ENCODE peak calls at places on chromosomes 1 and 21, in six cellular contexts. T is stimulated activated CD8-positive, alpha-beta memory T cell treated with anti-CD3 and anti-CD28 coated beads, Interleukin-7, amount 100 ng/mL, for 1 hour; N is fibroblast of the conjunctiva; G is retina; J is stimulated activated effector memory CD8-positive, alpha-beta T cell treated with anti-CD3 and anti-CD28 coated beads, Interleukin-12 subunit alpha, Interleukin-12 subunit beta, amount 100 ng/mL, for 72 hours; F is endodermal cell. Z is an unnamed sample.

GRCh38 chr1:94039871-94040569 is 80.9 kb downstream of the ABCA4 start:
- DNase-seq in T (no peak), N (no peak), G (no peak), J (no peak), F (no peak), Z (no peak)

GRCh38 chr1:86140481-86140880 is 16.1 kb downstream of the COL24A1 start:
- DNase-seq in T (no peak), N (no peak), G (no peak), J (no peak), F (no peak), Z (no peak)

GRCh38 chr1:234611153-234611798 is 1.3 kb upstream of the IRF2BP2 start:
- DNase-seq in T (peak; percentile 32), N (peak; percentile 85), G (peak; percentile 80), J (peak; percentile 88), F (peak; percentile 92), Z (no peak)

GRCh38 chr21:29022141-29022540 is 2.3 kb upstream of the USP16 start:
- DNase-seq in T (no peak), N (no peak), G (no peak), J (no peak), F (no peak), Z (no peak)

GRCh38 chr1:15260418-15261154 is 13.6 kb downstream of the FHAD1 start:
- DNase-seq in T (no peak), N (no peak), G (no peak), J (no peak), F (peak; percentile 50), Z (peak; percentile 53)

GRCh38 chr1:174976436-174977107 is 23.2 kb upstream of the CACYBP start:
- DNase-seq in T (no peak), N (no peak), G (no peak), J (no peak), F (peak; percentile 58), Z (no peak)

GRCh38 chr21:24436236-24436635 is 1171.0 kb downstream of the MRPL39 start:
- DNase-seq in T (no peak), N (no peak), G (no peak), J (no peak), F (no peak), Z (no peak)

GRCh38 chr21:44556879-44557278 is 1.7 kb downstream of the KRTAP10-3 start:
- DNase-seq in T (no peak), N (no peak), G (no peak), J (no peak), F (peak; percentile 30), Z (no peak)

GRCh38 chr1:19485362-19486187 is at the start of gene CAPZB:
- DNase-seq in T (peak; percentile 91), N (peak; percentile 71), G (peak; percentile 82), J (peak; percentile 91), F (peak; percentile 96), Z (peak; percentile 98)

GRCh38 chr1:83086346-83086745 is 912.6 kb downstream of the TTLL7 start:
- DNase-seq in T (no peak), N (no peak), G (no peak), J (no peak), F (no peak), Z (no peak)

GRCh38 chr1:115596080-115596795 is 45.5 kb upstream of the VANGL1 start:
- DNase-seq in T (no peak), N (no peak), G (no peak), J (no peak), F (no peak), Z (no peak)

GRCh38 chr21:45253633-45254556 is 33.8 kb downstream of the POFUT2 start:
- DNase-seq in T (no peak), N (no peak), G (no peak), J (peak; percentile 43), F (no peak), Z (no peak)

GRCh38 chr1:219405531-219406331 is 207.2 kb downstream of the ZC3H11B start:
- DNase-seq in T (no peak), N (no peak), G (peak; percentile 9), J (no peak), F (no peak), Z (no peak)

GRCh38 chr1:223770621-223771315 is 58.4 kb downstream of the CAPN2 start:
- DNase-seq in T (no peak), N (no peak), G (no peak), J (no peak), F (peak; percentile 31), Z (no peak)

GRCh38 chr21:37670883-37671282 is 245.4 kb downstream of the KCNJ6 start:
- DNase-seq in T (no peak), N (no peak), G (no peak), J (no peak), F (no peak), Z (no peak)

GRCh38 chr1:151238467-151238739 is 16.1 kb upstream of the PSMD4 start:
- DNase-seq in T (no peak), N (peak; percentile 61), G (no peak), J (no peak), F (no peak), Z (no peak)

GRCh38 chr1:112807117-112807516 is 92.0 kb upstream of the PPM1J start:
- DNase-seq in T (no peak), N (no peak), G (no peak), J (no peak), F (no peak), Z (no peak)

GRCh38 chr1:113488576-113489177 is 98.4 kb downstream of the MAGI3 start:
- DNase-seq in T (no peak), N (no peak), G (no peak), J (no peak), F (peak; percentile 84), Z (no peak)

GRCh38 chr1:179875606-179876288 is 1.9 kb downstream of the TOR1AIP2 start:
- DNase-seq in T (no peak), N (no peak), G (no peak), J (no peak), F (no peak), Z (no peak)

GRCh38 chr1:207040181-207040533 is 7.6 kb upstream of the C1orf116 start:
- DNase-seq in T (no peak), N (no peak), G (no peak), J (no peak), F (no peak), Z (no peak)

GRCh38 chr21:27060190-27060589 is 93.3 kb upstream of the ADAMTS5 start:
- DNase-seq in T (no peak), N (no peak), G (no peak), J (no peak), F (no peak), Z (no peak)

GRCh38 chr1:119141020-119141424 is 569 bp upstream of the WARS2 start:
- DNase-seq in T (peak; percentile 10), N (no peak), G (no peak), J (peak; percentile 70), F (peak; percentile 77), Z (no peak)

GRCh38 chr1:82565146-82565545 is 764.4 kb downstream of the ADGRL2 start:
- DNase-seq in T (no peak), N (peak; percentile 65), G (no peak), J (no peak), F (peak; percentile 60), Z (no peak)

GRCh38 chr1:102834688-102835320 is 273.5 kb downstream of the COL11A1 start:
- DNase-seq in T (no peak), N (no peak), G (no peak), J (no peak), F (no peak), Z (no peak)

GRCh38 chr21:46127239-46128105 is 27.9 kb downstream of the FTCD start:
- DNase-seq in T (no peak), N (no peak), G (no peak), J (no peak), F (peak; percentile 44), Z (peak; percentile 82)

GRCh38 chr1:8941906-8942305 is 3.8 kb upstream of the CA6 start:
- DNase-seq in T (no peak), N (peak; percentile 31), G (no peak), J (no peak), F (no peak), Z (no peak)

GRCh38 chr21:42010507-42011493 is 640 bp upstream of the ZBTB21 start:
- DNase-seq in T (no peak), N (no peak), G (peak; percentile 90), J (peak; percentile 64), F (peak; percentile 60), Z (no peak)

Z was measured in mesenteric fat pad.